ENCODE peak calls at places on chromosomes 2 and 18, in nine cellular contexts. One of them, this sample, is unnamed.

GRCh38 chr2:26805241-26805676 is 19.4 kb downstream of the CENPA start:
- DNase-seq in stomach: no peak
- DNase-seq in heart left ventricle: no peak
- DNase-seq in transverse colon: no peak
- DNase-seq in fibroblast of lung: peak; percentile 81
- DNase-seq in esophagus squamous epithelium: no peak
- DNase-seq in HCT116: peak; percentile 39
- DNase-seq in BJ: peak; percentile 72
- DNase-seq in ascending aorta: no peak
- DNase-seq in this sample: peak; percentile 73

GRCh38 chr2:102147935-102148334 is 5.4 kb downstream of the IL1R1 start:
- DNase-seq in stomach: no peak
- DNase-seq in fibroblast of lung: peak; percentile 76
- DNase-seq in esophagus squamous epithelium: no peak
- DNase-seq in HCT116: no peak
- DNase-seq in transverse colon: no peak
- DNase-seq in ascending aorta: no peak
- DNase-seq in BJ: no peak
- DNase-seq in heart left ventricle: no peak
- DNase-seq in this sample: no peak

GRCh38 chr18:8841781-8842485 is 136.6 kb downstream of the MTCL1 start:
- DNase-seq in ascending aorta: no peak
- DNase-seq in heart left ventricle: no peak
- DNase-seq in esophagus squamous epithelium: no peak
- DNase-seq in transverse colon: no peak
- DNase-seq in HCT116: no peak
- DNase-seq in stomach: no peak
- DNase-seq in BJ: no peak
- DNase-seq in fibroblast of lung: peak; percentile 88
- DNase-seq in this sample: peak; percentile 37

GRCh38 chr2:112994648-112995047 is 10.6 kb upstream of the IL36A start:
- DNase-seq in ascending aorta: no peak
- DNase-seq in BJ: no peak
- DNase-seq in heart left ventricle: no peak
- DNase-seq in fibroblast of lung: no peak
- DNase-seq in esophagus squamous epithelium: no peak
- DNase-seq in transverse colon: no peak
- DNase-seq in HCT116: no peak
- DNase-seq in stomach: no peak
- DNase-seq in this sample: no peak

GRCh38 chr18:58297198-58297597 is 253.2 kb downstream of the NEDD4L start:
- DNase-seq in transverse colon: no peak
- DNase-seq in HCT116: no peak
- DNase-seq in fibroblast of lung: peak; percentile 78
- DNase-seq in ascending aorta: no peak
- DNase-seq in heart left ventricle: no peak
- DNase-seq in BJ: peak; percentile 31
- DNase-seq in esophagus squamous epithelium: no peak
- DNase-seq in stomach: no peak
- DNase-seq in this sample: no peak

GRCh38 chr2:19320813-19321212 is 37.6 kb downstream of the OSR1 start:
- DNase-seq in heart left ventricle: no peak
- DNase-seq in stomach: no peak
- DNase-seq in BJ: no peak
- DNase-seq in ascending aorta: no peak
- DNase-seq in transverse colon: no peak
- DNase-seq in esophagus squamous epithelium: no peak
- DNase-seq in HCT116: no peak
- DNase-seq in fibroblast of lung: no peak
- DNase-seq in this sample: no peak

GRCh38 chr2:207283356-207283755 is 117.6 kb upstream of the KLF7 start:
- DNase-seq in transverse colon: no peak
- DNase-seq in fibroblast of lung: no peak
- DNase-seq in BJ: no peak
- DNase-seq in ascending aorta: no peak
- DNase-seq in HCT116: no peak
- DNase-seq in stomach: no peak
- DNase-seq in esophagus squamous epithelium: no peak
- DNase-seq in heart left ventricle: peak; percentile 22
- DNase-seq in this sample: no peak

GRCh38 chr2:237389831-237390230 is 24.1 kb downstream of the COL6A3 start:
- DNase-seq in ascending aorta: no peak
- DNase-seq in esophagus squamous epithelium: no peak
- DNase-seq in stomach: no peak
- DNase-seq in heart left ventricle: no peak
- DNase-seq in fibroblast of lung: no peak
- DNase-seq in HCT116: no peak
- DNase-seq in BJ: no peak
- DNase-seq in transverse colon: no peak
- DNase-seq in this sample: no peak

GRCh38 chr2:191048073-191048472 is 34.1 kb upstream of the STAT1 start:
- DNase-seq in esophagus squamous epithelium: no peak
- DNase-seq in HCT116: no peak
- DNase-seq in BJ: no peak
- DNase-seq in transverse colon: no peak
- DNase-seq in ascending aorta: no peak
- DNase-seq in fibroblast of lung: peak; percentile 47
- DNase-seq in heart left ventricle: no peak
- DNase-seq in stomach: no peak
- DNase-seq in this sample: no peak

GRCh38 chr2:157628532-157629415 is at the start of gene ACVR1C:
- DNase-seq in HCT116: peak; percentile 83
- DNase-seq in stomach: peak; percentile 82
- DNase-seq in fibroblast of lung: peak; percentile 64
- DNase-seq in BJ: no peak
- DNase-seq in heart left ventricle: peak; percentile 40
- DNase-seq in ascending aorta: no peak
- DNase-seq in transverse colon: peak; percentile 90
- DNase-seq in esophagus squamous epithelium: no peak
- DNase-seq in this sample: peak; percentile 63
- TF ChIP-seq CTCF in HCT116: peak; percentile 25
- TF ChIP-seq CTCF in stomach: peak; percentile 39
- TF ChIP-seq CTCF in fibroblast of lung: peak; percentile 59
- TF ChIP-seq CTCF in BJ: peak; percentile 67
- TF ChIP-seq CTCF in heart left ventricle: peak; percentile 48
- TF ChIP-seq CTCF in ascending aorta: peak; percentile 26
- TF ChIP-seq CTCF in transverse colon: peak; percentile 46
- TF ChIP-seq CTCF in esophagus squamous epithelium: peak; percentile 60
- TF ChIP-seq CTCF in this sample: peak; percentile 83

GRCh38 chr2:182767578-182767977 is 51.5 kb downstream of the DNAJC10 start:
- DNase-seq in esophagus squamous epithelium: no peak
- DNase-seq in HCT116: peak; percentile 8
- DNase-seq in ascending aorta: no peak
- DNase-seq in transverse colon: no peak
- DNase-seq in fibroblast of lung: peak; percentile 49
- DNase-seq in BJ: no peak
- DNase-seq in heart left ventricle: no peak
- DNase-seq in stomach: no peak
- DNase-seq in this sample: no peak

GRCh38 chr2:182758379-182758778 is 42.3 kb downstream of the DNAJC10 start:
- DNase-seq in ascending aorta: no peak
- DNase-seq in esophagus squamous epithelium: no peak
- DNase-seq in transverse colon: no peak
- DNase-seq in stomach: no peak
- DNase-seq in HCT116: no peak
- DNase-seq in fibroblast of lung: no peak
- DNase-seq in BJ: no peak
- DNase-seq in heart left ventricle: no peak
- DNase-seq in this sample: no peak

GRCh38 chr2:182766626-182767025 is 50.6 kb downstream of the DNAJC10 start:
- DNase-seq in HCT116: no peak
- DNase-seq in fibroblast of lung: no peak
- DNase-seq in transverse colon: no peak
- DNase-seq in ascending aorta: no peak
- DNase-seq in stomach: no peak
- DNase-seq in heart left ventricle: no peak
- DNase-seq in BJ: no peak
- DNase-seq in esophagus squamous epithelium: no peak
- DNase-seq in this sample: no peak

GRCh38 chr2:182761903-182762302 is 45.8 kb downstream of the DNAJC10 start:
- DNase-seq in transverse colon: no peak
- DNase-seq in HCT116: no peak
- DNase-seq in esophagus squamous epithelium: no peak
- DNase-seq in BJ: no peak
- DNase-seq in ascending aorta: no peak
- DNase-seq in heart left ventricle: no peak
- DNase-seq in stomach: no peak
- DNase-seq in fibroblast of lung: peak; percentile 43
- DNase-seq in this sample: no peak

DNA sequence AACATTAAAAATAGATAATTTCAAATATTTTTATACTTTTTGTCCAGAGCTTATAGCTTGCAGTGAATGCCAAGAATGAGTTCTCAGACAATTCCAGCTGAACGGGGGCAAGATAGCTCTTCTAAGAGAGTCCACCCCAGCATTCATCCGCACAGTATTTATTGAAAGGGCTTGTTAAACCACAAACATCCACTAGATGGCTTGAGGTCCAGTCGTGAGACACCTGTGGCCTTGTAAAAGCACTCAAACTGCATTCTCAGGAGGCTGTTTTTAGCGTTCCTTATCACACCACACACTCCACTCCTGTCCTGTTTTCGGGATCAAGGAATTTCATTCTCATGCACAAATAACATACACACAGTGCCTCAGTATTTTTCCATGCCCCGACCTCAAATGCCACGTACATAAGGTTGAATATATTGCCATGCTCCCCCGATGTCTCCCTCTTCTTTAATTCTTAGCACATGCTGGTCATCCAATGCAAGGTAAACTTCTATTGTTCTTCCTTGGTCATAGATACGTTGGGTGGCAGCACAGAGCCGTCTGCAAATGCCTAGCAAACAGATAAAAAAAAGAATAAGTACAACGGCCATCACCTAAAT is 47.4 kb downstream of the DNAJC10 start:
- DNase-seq in fibroblast of lung: peak; percentile 65
- DNase-seq in esophagus squamous epithelium: no peak
- DNase-seq in ascending aorta: no peak
- DNase-seq in transverse colon: no peak
- DNase-seq in heart left ventricle: no peak
- DNase-seq in BJ: no peak
- DNase-seq in HCT116: peak; percentile 18
- DNase-seq in stomach: no peak
- DNase-seq in this sample: no peak
- H3K36me3 ChIP-seq in fibroblast of lung: peaks cover 2% of the 10 kb centered on the region
- H3K36me3 ChIP-seq in esophagus squamous epithelium: no peaks in the 10 kb centered on the region
- H3K36me3 ChIP-seq in ascending aorta: peaks cover 56% of the 10 kb centered on the region
- H3K36me3 ChIP-seq in transverse colon: peaks cover 11% of the 10 kb centered on the region
- H3K36me3 ChIP-seq in heart left ventricle: no peaks in the 10 kb centered on the region
- H3K36me3 ChIP-seq in BJ: peaks cover 2% of the 10 kb centered on the region
- H3K36me3 ChIP-seq in HCT116: peaks cover 16% of the 10 kb centered on the region
- H3K36me3 ChIP-seq in stomach: peaks cover 76% of the 10 kb centered on the region
- H3K36me3 ChIP-seq in this sample: peaks cover 1% of the 10 kb centered on the region

DNA sequence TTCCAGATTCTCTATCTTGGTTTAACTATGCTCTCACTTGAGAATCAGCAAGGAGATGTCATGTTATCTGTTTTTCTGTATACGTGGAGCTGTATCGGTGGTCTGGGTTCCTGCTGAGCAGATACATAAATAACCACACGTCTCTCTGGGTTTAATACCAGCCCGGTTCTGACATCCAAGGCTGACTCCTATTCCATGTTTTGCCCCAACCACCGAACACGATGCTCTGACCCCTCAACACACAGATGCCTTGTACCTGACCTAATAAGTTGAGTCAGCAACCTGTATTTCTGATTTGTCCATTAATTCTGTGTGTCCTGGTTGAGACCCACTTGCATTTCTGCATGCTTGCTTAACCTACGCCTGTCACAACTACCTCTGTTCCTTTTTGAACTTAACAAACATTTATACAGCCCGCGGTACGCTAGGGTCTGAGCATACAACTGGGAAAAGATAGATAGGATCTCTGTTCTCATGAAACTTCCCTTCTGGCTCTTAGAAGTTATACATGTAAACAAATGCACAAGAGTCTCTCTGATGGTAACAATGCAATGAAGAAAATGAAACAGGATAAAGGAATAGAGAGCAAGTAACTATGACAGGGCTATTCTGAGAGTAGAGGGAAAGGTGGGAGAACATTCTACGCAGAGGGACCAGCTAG is 480.4 kb downstream of the PARD3B start:
- DNase-seq in heart left ventricle: no peak
- DNase-seq in HCT116: no peak
- DNase-seq in BJ: no peak
- DNase-seq in fibroblast of lung: no peak
- DNase-seq in esophagus squamous epithelium: no peak
- DNase-seq in transverse colon: no peak
- DNase-seq in stomach: no peak
- DNase-seq in ascending aorta: no peak
- DNase-seq in this sample: no peak
- H3K4me3 ChIP-seq in heart left ventricle: peak overlapping the region; percentile 17
- H3K4me3 ChIP-seq in HCT116: no peak overlapping the region
- H3K4me3 ChIP-seq in BJ: no peak overlapping the region
- H3K4me3 ChIP-seq in fibroblast of lung: no peak overlapping the region
- H3K4me3 ChIP-seq in esophagus squamous epithelium: peak overlapping the region; percentile 38
- H3K4me3 ChIP-seq in transverse colon: no peak overlapping the region
- H3K4me3 ChIP-seq in stomach: no peak overlapping the region
- H3K4me3 ChIP-seq in ascending aorta: no peak overlapping the region
- H3K4me3 ChIP-seq in this sample: no peak overlapping the region

GRCh38 chr2:169965495-169965894 is 138.2 kb downstream of the UBR3 start:
- DNase-seq in esophagus squamous epithelium: no peak
- DNase-seq in heart left ventricle: no peak
- DNase-seq in ascending aorta: no peak
- DNase-seq in stomach: no peak
- DNase-seq in fibroblast of lung: peak; percentile 35
- DNase-seq in HCT116: no peak
- DNase-seq in transverse colon: no peak
- DNase-seq in BJ: no peak
- DNase-seq in this sample: no peak
- TF ChIP-seq CTCF in esophagus squamous epithelium: no peak
- TF ChIP-seq CTCF in heart left ventricle: no peak
- TF ChIP-seq CTCF in ascending aorta: no peak
- TF ChIP-seq CTCF in stomach: no peak
- TF ChIP-seq CTCF in fibroblast of lung: no peak
- TF ChIP-seq CTCF in HCT116: no peak
- TF ChIP-seq CTCF in transverse colon: no peak
- TF ChIP-seq CTCF in BJ: no peak
- TF ChIP-seq CTCF in this sample: no peak

DNA sequence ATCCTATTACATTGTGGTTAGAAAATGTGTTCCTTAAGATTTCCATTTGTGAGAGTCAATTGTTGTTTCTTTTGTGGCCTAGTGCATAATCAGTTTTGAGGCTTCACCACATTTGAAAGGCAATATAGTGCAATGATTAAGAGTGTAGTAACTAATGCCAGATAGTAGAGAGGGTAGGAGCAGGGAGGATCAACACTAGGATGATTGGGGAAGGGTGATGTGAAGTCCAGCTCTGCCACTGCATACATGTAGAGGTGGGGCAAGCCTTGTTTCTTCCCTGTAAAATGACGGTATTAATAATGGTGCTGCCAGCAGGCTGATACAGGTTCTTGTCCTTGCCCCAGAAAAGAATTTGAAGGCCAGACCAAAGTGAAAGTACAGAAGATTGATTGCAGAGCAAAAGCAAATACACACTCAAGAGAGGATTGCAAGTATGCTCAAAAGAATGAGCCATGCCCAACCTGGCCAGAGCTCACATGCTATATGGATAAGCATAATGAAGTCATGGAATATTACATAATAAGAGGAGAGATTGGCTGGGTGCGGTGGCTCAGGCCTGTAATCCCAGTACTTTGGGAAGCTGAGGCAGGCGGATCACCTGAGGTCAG is 8.0 kb downstream of the SP100 start:
- DNase-seq in HCT116: no peak
- DNase-seq in ascending aorta: no peak
- DNase-seq in BJ: no peak
- DNase-seq in esophagus squamous epithelium: no peak
- DNase-seq in transverse colon: no peak
- DNase-seq in heart left ventricle: no peak
- DNase-seq in fibroblast of lung: peak; percentile 79
- DNase-seq in stomach: peak; percentile 73
- DNase-seq in this sample: no peak
- H3K36me3 ChIP-seq in HCT116: no peaks in the 10 kb centered on the region
- H3K36me3 ChIP-seq in ascending aorta: peaks cover 17% of the 10 kb centered on the region
- H3K36me3 ChIP-seq in BJ: no peaks in the 10 kb centered on the region
- H3K36me3 ChIP-seq in esophagus squamous epithelium: no peaks in the 10 kb centered on the region
- H3K36me3 ChIP-seq in transverse colon: peaks cover 19% of the 10 kb centered on the region
- H3K36me3 ChIP-seq in heart left ventricle: no peaks in the 10 kb centered on the region
- H3K36me3 ChIP-seq in fibroblast of lung: no peaks in the 10 kb centered on the region
- H3K36me3 ChIP-seq in stomach: peaks cover 16% of the 10 kb centered on the region
- H3K36me3 ChIP-seq in this sample: no peaks in the 10 kb centered on the region

This sample was measured in kidney epithelial cell.